ENCODE peak calls at places on chromosomes 7 and 10, in five cellular contexts. W is HepG2, B is H54, R is IMR-90, Z is transverse colon. J is an unnamed sample.

GRCh38 chr7:94491410-94491809 is 18.2 kb upstream of the CASD1 start:
- DNase-seq in B (no peak), Z (no peak), W (no peak), R (no peak), J (no peak)

GRCh38 chr7:115023219-115023618 is 101.3 kb downstream of the MDFIC start:
- DNase-seq in R (no peak), Z (no peak), W (no peak), B (no peak), J (no peak)

GRCh38 chr7:151940048-151940845 is 16.0 kb upstream of the GALNTL5 start:
- DNase-seq in B (no peak), R (peak), W (no peak), Z (no peak), J (peak)

GRCh38 chr10:43417950-43418768 is 9.2 kb upstream of the HNRNPF start:
- DNase-seq in B (no peak), W (peak), R (no peak), Z (no peak), J (no peak)

GRCh38 chr10:44517635-44518034 is 132.7 kb upstream of the CXCL12 start:
- DNase-seq in W (peak), Z (no peak), R (no peak), B (no peak), J (no peak)

GRCh38 chr7:49093218-49093617 is 168.9 kb downstream of the CDC14C start:
- DNase-seq in B (no peak), R (no peak), Z (no peak), W (no peak), J (no peak)

GRCh38 chr7:132503415-132503814 is 72.9 kb downstream of the PLXNA4 start:
- DNase-seq in W (no peak), R (no peak), B (no peak), Z (no peak), J (no peak)

GRCh38 chr10:48814933-48815332 is 124.7 kb downstream of the LRRC18 start:
- DNase-seq in R (no peak), Z (no peak), W (no peak), B (no peak), J (no peak)

GRCh38 chr10:111360260-111360925 is 283.6 kb downstream of the ADRA2A start:
- DNase-seq in Z (peak), W (peak), R (no peak), B (peak), J (no peak)

GRCh38 chr7:95441042-95441823 is 6.4 kb upstream of the PON2 start:
- DNase-seq in B (no peak), W (peak), R (no peak), Z (no peak), J (no peak)

GRCh38 chr7:92763636-92764423 is 72.5 kb downstream of the CDK6 start:
- DNase-seq in Z (no peak), B (peak), R (peak), W (peak), J (no peak)

GRCh38 chr7:119665791-119666190 is 607.2 kb upstream of the KCND2 start:
- DNase-seq in Z (no peak), R (peak), W (no peak), B (no peak), J (no peak)

GRCh38 chr7:75789501-75789900 is 17.5 kb upstream of the CCL26 start:
- DNase-seq in B (no peak), W (no peak), Z (no peak), R (no peak), J (no peak)

GRCh38 chr10:94200148-94200846 is 162.4 kb downstream of the NOC3L start:
- DNase-seq in R (no peak), B (no peak), Z (no peak), W (no peak), J (no peak)

GRCh38 chr7:14908697-14909096 is 6.1 kb upstream of the DGKB start:
- DNase-seq in Z (no peak), B (no peak), R (no peak), W (no peak), J (no peak)

GRCh38 chr7:100351657-100352058 is 6.3 kb upstream of the PILRB start:
- DNase-seq in Z (no peak), W (no peak), B (no peak), R (no peak), J (peak)
- TF ChIP-seq POLR2A in Z (no peak), W (no peak), B (no peak), R (no peak), J (no peak)

GRCh38 chr7:12686234-12686893 is 1.1 kb upstream of the ARL4A start:
- DNase-seq in Z (peak), R (peak), B (peak), W (peak), J (peak)

GRCh38 chr7:12686894-12687212 is 580 bp upstream of the ARL4A start:
- DNase-seq in B (no peak), W (no peak), R (no peak), Z (no peak), J (no peak)

GRCh38 chr7:12684733-12685132 is 2.7 kb upstream of the ARL4A start:
- DNase-seq in Z (no peak), W (no peak), B (no peak), R (no peak), J (no peak)

GRCh38 chr7:12685550-12685949 is 1.9 kb upstream of the ARL4A start:
- DNase-seq in B (no peak), Z (no peak), R (peak), W (no peak), J (no peak)

DNA sequence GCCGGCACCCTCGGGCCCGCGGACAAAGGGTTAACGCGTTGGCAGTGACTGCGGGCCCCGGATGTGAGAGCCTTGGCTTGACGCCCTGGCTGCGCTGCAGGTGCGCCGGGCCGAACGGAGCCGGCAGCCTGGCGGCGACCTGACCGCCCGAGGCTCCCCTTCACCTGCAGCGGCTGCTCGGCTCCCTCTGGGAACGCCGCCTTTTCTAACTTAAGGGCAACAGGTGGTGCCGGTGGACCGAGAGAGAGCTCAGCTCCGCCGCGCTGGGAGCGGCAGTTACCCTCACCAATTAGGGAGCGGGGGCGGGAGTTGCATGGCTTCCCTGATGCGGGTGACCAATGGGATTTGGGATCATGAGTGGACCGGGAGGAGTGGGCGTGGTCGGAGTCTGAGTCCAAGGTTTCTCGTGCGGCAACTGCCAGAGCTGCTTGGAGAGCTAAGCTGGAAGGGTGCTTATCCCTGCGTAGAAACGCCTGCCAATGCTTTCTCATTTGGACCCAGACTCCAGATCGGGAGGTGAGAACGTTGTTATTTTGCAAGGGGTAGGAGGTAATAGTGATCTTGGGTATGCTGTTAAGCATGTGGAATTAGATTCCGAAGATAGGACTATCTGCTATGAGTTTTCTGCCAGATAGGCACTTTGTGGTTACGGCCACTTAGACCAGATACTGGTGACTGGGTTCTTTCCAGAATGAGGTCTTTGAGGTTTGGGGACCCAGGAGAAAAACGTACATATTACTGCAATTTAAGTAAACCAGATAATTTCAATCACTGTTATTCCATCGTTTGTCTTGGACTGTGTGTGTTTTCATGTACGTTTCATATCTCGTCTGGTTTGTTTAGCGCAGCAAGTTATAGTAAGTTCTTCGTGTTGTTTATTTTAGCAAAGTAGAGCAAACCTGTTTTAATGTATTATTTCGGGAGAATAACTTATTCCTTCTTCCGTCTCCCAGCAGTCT is at the start of gene ARL4A:
- DNase-seq in B (peak), R (peak), Z (peak), W (peak), J (peak)
- TF ChIP-seq POLR2A in B (peak), R (peak), Z (peak), W (peak), J (peak)

DNA sequence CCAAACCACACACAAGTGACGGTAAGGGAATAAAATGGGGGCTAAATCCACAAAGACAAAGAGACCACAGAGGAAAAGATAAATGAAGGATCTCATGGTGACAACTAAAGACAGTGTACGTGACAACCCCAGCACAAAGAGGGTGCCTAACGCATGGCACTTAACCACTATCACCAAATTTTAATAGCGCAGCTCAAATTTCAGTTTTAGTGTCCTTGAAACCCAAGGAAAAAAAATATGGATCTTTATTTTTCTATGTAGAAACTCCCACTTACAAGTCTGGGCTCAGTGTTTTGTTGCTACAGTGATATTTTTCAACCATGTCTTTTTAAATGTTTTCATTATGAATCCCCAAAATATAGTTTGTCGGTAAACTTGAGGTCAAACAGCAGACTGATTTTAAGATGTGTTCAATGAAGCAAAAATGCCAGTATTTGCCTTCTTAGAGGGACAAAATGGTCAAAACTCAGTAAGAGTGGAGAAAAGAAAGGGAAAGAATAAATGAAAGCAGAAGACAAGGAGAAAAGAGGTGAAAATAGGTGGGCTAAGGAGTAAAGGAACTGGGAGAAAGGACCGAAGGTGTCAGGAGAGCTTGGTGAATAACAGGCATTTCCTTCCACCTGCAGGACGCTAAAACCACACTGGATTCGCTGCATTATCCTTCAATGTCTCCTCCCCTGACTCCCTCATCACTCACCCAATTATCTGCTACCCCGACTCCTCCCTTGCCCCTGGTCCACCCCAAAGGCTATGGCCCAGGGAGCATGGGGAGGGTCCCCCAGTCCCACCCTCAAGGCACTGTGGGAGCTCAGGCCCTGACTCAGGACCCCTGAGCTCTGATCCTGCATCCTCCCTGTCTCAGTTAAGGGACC is 3.5 kb downstream of the ASB13 start:
- DNase-seq in Z (no peak), B (no peak), W (no peak), R (no peak), J (no peak)
- TF ChIP-seq POLR2A in Z (no peak), B (no peak), W (no peak), R (no peak), J (no peak)

GRCh38 chr7:116524609-116525297 is at the start of gene CAV1:
- DNase-seq in R (peak), Z (peak), W (no peak), B (peak), J (peak)
- TF ChIP-seq POLR2A in R (peak), Z (peak), W (no peak), B (peak), J (peak)

GRCh38 chr10:35195361-35196306 is 69.0 kb downstream of the CREM start:
- DNase-seq in R (peak), W (peak), Z (peak), B (peak), J (peak)
- TF ChIP-seq POLR2A in R (peak), W (no peak), Z (peak), B (no peak), J (peak)

GRCh38 chr7:73718905-73719805 is at the start of gene STX1A:
- DNase-seq in W (peak), B (peak), Z (peak), R (peak), J (peak)
- TF ChIP-seq POLR2A in W (no peak), B (peak), Z (no peak), R (peak), J (no peak)